ENCODE peak calls at places on chromosomes 11 and 22, in five cellular contexts. V is ovary, M is cardiac muscle cell, X is dorsolateral prefrontal cortex, H is GM12865. G is an unnamed sample.

GRCh38 chr11:71484248-71485062 is 31.5 kb downstream of the NADSYN1 start:
- DNase-seq in V (no peak), M (no peak), X (no peak), H (no peak), G (no peak)

GRCh38 chr11:112363527-112363926 is 102.9 kb upstream of the PLET1 start:
- DNase-seq in V (no peak), M (no peak), X (no peak), H (no peak), G (no peak)

GRCh38 chr11:2072551-2073261 is 66.5 kb downstream of the IGF2 start:
- DNase-seq in V (no peak), M (no peak), X (no peak), H (no peak), G (no peak)

GRCh38 chr11:11163256-11163655 is 189.8 kb downstream of the CSNK2A3 start:
- DNase-seq in V (no peak), M (no peak), X (no peak), H (no peak), G (no peak)

GRCh38 chr11:119298726-119299125 is 18.2 kb downstream of the MCAM start:
- DNase-seq in V (no peak), M (no peak), X (peak), H (no peak), G (no peak)

GRCh38 chr11:79249341-79249993 is 191.4 kb downstream of the TENM4 start:
- DNase-seq in V (no peak), M (no peak), X (no peak), H (no peak), G (no peak)

GRCh38 chr22:26168199-26168915 is 905 bp upstream of the SEZ6L start:
- DNase-seq in V (no peak), M (no peak), X (peak), H (no peak), G (no peak)

GRCh38 chr11:3626250-3626960 is 15.4 kb downstream of the ART5 start:
- DNase-seq in V (no peak), M (no peak), X (no peak), H (no peak), G (no peak)

GRCh38 chr11:116276051-116277044 is 496.4 kb downstream of the BUD13 start:
- DNase-seq in V (peak), M (peak), X (peak), H (peak), G (peak)

GRCh38 chr11:62911137-62912130 is 9.7 kb downstream of the CHRM1 start:
- DNase-seq in V (no peak), M (no peak), X (no peak), H (no peak), G (peak)

GRCh38 chr22:37259540-37260029 is 15.5 kb upstream of the RAC2 start:
- DNase-seq in V (no peak), M (peak), X (no peak), H (no peak), G (peak)

GRCh38 chr11:134678152-134678551 is 266.1 kb upstream of the B3GAT1 start:
- DNase-seq in V (no peak), M (no peak), X (no peak), H (no peak), G (no peak)

GRCh38 chr11:125086633-125087296 is 23.7 kb downstream of the SLC37A2 start:
- DNase-seq in V (no peak), M (no peak), X (no peak), H (no peak), G (no peak)

GRCh38 chr22:42920101-42920820 is 63.2 kb upstream of the ARFGAP3 start:
- DNase-seq in V (no peak), M (no peak), X (no peak), H (no peak), G (no peak)

GRCh38 chr22:40215266-40215665 is 37.5 kb downstream of the TNRC6B start:
- DNase-seq in V (no peak), M (no peak), X (peak), H (no peak), G (no peak)

GRCh38 chr11:4095509-4096230 is 1.1 kb downstream of the RRM1 start:
- DNase-seq in V (no peak), M (no peak), X (no peak), H (peak), G (peak)

GRCh38 chr11:72812968-72813739 is 1.1 kb upstream of the ATG16L2 start:
- DNase-seq in V (peak), M (peak), X (no peak), H (peak), G (peak)

GRCh38 chr11:13216019-13217006 is 61.3 kb upstream of the BMAL1 start:
- DNase-seq in V (no peak), M (no peak), X (no peak), H (no peak), G (no peak)

GRCh38 chr22:31630331-31631329 is 31.4 kb downstream of the PISD start:
- DNase-seq in V (peak), M (peak), X (peak), H (peak), G (peak)

GRCh38 chr11:14203392-14203791 is 155.6 kb downstream of the RRAS2 start:
- DNase-seq in V (no peak), M (no peak), X (no peak), H (no peak), G (no peak)

GRCh38 chr11:119626197-119626909 is 102.6 kb downstream of the NECTIN1 start:
- DNase-seq in V (no peak), M (no peak), X (no peak), H (no peak), G (no peak)

GRCh38 chr22:29315286-29316195 is at the start of gene RASL10A:
- DNase-seq in V (no peak), M (peak), X (no peak), H (no peak), G (no peak)

GRCh38 chr11:62398011-62398994 is 20.5 kb upstream of the SCGB1A1 start:
- DNase-seq in V (peak), M (no peak), X (no peak), H (no peak), G (peak)

GRCh38 chr11:111359223-111360149 is 19.6 kb downstream of the POU2AF1 start:
- DNase-seq in V (no peak), M (no peak), X (no peak), H (peak), G (no peak)

GRCh38 chr11:94658386-94658785 is 91.2 kb downstream of the PIWIL4 start:
- DNase-seq in V (no peak), M (no peak), X (no peak), H (no peak), G (no peak)

GRCh38 chr11:17014774-17015638 is 792 bp upstream of the PLEKHA7 start:
- DNase-seq in V (no peak), M (peak), X (no peak), H (peak), G (peak)

GRCh38 chr22:48488149-48488551 is 1339.5 kb downstream of the BRD1 start:
- DNase-seq in V (no peak), M (no peak), X (peak), H (no peak), G (no peak)

GRCh38 chr11:117940736-117941135 is 11.5 kb upstream of the TMPRSS13 start:
- DNase-seq in V (no peak), M (no peak), X (no peak), H (no peak), G (no peak)

GRCh38 chr11:9247863-9248262 is 17.3 kb downstream of the DENND5A start:
- DNase-seq in V (no peak), M (no peak), X (no peak), H (no peak), G (no peak)

GRCh38 chr11:70016666-70017347 is 61.3 kb upstream of the ANO1 start:
- DNase-seq in V (no peak), M (no peak), X (no peak), H (no peak), G (no peak)

GRCh38 chr11:392102-392777 is 1.8 kb upstream of the PKP3 start:
- DNase-seq in V (no peak), M (no peak), X (no peak), H (no peak), G (no peak)

GRCh38 chr11:67354314-67355022 is 1.1 kb upstream of the POLD4 start:
- DNase-seq in V (peak), M (no peak), X (no peak), H (no peak), G (no peak)
- H3K4me3 ChIP-seq in V (peak), M (peak), X (no peak), H (peak), G (no peak)

DNA sequence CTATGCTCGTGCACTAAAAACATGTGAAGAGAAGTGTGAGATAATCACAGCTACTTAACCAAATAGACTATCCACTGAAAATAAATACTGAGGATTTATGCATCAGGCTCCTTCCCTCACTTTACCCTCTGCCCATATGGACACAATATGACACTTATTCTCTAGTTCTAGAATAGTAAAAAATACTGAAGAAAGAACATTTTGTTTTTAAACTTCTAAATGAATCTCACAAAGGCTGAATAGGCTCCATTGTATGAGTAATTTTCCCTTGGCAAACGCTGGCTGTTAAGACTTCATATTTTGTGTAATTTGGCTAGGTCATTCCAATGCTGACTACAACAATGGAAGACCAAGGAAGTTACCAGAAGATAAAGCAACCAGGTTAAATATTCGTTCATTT is 9.9 kb downstream of the HPS5 start:
- DNase-seq in V (no peak), M (no peak), X (no peak), H (no peak), G (no peak)
- H3K4me3 ChIP-seq in V (no peak), M (no peak), X (no peak), H (no peak), G (no peak)

DNA sequence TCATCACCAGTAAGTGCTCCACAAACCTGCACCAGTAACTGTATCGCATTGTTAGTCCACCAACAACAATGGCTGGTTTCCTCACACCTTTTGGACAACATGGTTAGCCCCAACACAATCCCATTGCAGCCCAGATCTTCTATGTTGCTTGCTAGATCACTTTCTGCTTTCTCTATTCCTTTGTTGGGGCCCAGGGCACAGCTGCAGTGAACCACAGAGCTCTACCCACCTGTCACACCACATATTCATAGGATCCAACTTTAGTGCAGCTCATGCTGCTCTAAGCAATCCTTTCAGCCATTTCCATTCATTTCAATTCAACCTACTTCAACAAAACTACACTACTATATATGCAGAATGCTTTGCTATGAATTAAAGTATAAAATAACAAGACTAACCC is 364.3 kb downstream of the DCDC1 start:
- DNase-seq in V (no peak), M (no peak), X (no peak), H (no peak), G (no peak)
- H3K4me3 ChIP-seq in V (no peak), M (no peak), X (no peak), H (no peak), G (no peak)

GRCh38 chr11:57596266-57596885 is 1.1 kb upstream of the SERPING1 start:
- DNase-seq in V (no peak), M (no peak), X (no peak), H (no peak), G (no peak)
- H3K4me3 ChIP-seq in V (no peak), M (no peak), X (no peak), H (no peak), G (no peak)

DNA sequence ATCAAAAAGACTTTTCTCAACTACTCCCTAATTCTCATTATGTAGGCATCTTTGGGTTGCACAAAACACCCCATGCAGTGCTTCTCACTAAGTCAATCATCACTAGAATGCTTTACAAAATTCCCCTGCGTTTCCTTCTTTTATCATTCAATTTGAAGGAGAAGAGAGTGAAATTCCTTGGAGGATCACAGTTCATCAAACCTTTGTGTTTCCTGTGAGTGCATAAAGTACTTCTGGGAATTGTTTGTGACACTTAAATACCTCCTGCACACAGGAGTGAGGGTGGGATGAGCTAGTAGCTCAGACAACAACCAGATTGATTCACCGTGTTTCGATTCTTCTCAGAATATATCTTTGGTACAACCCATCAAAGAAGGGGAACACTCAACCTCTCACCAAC is 3.7 kb upstream of the OR5AR1 start:
- DNase-seq in V (no peak), M (no peak), X (no peak), H (no peak), G (no peak)
- H3K4me3 ChIP-seq in V (no peak), M (no peak), X (no peak), H (no peak), G (no peak)

GRCh38 chr11:67432655-67433349 is 4.5 kb downstream of the RPS6KB2 start:
- DNase-seq in V (no peak), M (no peak), X (no peak), H (no peak), G (no peak)

GRCh38 chr11:67429038-67429668 is 859 bp downstream of the RPS6KB2 start:
- DNase-seq in V (no peak), M (no peak), X (no peak), H (no peak), G (no peak)

GRCh38 chr11:67428052-67429001 is at the start of gene RPS6KB2:
- DNase-seq in V (peak), M (peak), X (peak), H (peak), G (peak)

GRCh38 chr11:67431346-67432249 is 3.3 kb downstream of the RPS6KB2 start:
- DNase-seq in V (no peak), M (no peak), X (no peak), H (no peak), G (no peak)

GRCh38 chr11:67429722-67430121 is 1.4 kb downstream of the RPS6KB2 start:
- DNase-seq in V (no peak), M (no peak), X (no peak), H (no peak), G (no peak)
- H3K4me3 ChIP-seq in V (no peak), M (no peak), X (peak), H (no peak), G (no peak)

GRCh38 chr11:102453286-102453797 is 777 bp upstream of the TMEM123 start:
- DNase-seq in V (no peak), M (no peak), X (no peak), H (no peak), G (peak)

GRCh38 chr11:102452461-102453285 is at the start of gene TMEM123:
- DNase-seq in V (peak), M (peak), X (peak), H (peak), G (peak)

GRCh38 chr11:102456381-102456780 is 3.8 kb upstream of the TMEM123 start:
- DNase-seq in V (no peak), M (no peak), X (no peak), H (no peak), G (no peak)

GRCh38 chr11:102451693-102452460 is 688 bp downstream of the TMEM123 start:
- DNase-seq in V (peak), M (peak), X (peak), H (peak), G (peak)

DNA sequence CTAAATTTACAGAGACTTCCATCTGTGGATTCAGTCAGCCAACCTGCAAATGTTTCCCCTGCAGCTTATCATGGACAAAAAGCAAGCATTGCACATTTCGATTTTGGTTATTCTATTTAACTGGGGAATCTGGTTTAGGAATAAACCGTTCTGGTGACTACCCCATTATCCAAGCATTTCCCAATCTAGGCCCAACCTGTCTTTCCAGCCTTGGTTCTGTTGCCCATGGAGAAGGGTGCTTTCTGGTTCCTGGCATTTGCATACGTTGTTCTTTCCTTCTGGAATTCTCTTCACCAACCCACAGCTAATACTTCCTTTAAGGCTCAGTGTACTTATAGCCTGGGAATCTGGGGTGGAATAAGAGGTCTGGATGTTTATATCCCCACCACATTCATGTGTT is 1.4 kb upstream of the TMEM123 start:
- DNase-seq in V (no peak), M (no peak), X (no peak), H (no peak), G (no peak)
- H3K4me3 ChIP-seq in V (no peak), M (no peak), X (no peak), H (no peak), G (no peak)

DNA sequence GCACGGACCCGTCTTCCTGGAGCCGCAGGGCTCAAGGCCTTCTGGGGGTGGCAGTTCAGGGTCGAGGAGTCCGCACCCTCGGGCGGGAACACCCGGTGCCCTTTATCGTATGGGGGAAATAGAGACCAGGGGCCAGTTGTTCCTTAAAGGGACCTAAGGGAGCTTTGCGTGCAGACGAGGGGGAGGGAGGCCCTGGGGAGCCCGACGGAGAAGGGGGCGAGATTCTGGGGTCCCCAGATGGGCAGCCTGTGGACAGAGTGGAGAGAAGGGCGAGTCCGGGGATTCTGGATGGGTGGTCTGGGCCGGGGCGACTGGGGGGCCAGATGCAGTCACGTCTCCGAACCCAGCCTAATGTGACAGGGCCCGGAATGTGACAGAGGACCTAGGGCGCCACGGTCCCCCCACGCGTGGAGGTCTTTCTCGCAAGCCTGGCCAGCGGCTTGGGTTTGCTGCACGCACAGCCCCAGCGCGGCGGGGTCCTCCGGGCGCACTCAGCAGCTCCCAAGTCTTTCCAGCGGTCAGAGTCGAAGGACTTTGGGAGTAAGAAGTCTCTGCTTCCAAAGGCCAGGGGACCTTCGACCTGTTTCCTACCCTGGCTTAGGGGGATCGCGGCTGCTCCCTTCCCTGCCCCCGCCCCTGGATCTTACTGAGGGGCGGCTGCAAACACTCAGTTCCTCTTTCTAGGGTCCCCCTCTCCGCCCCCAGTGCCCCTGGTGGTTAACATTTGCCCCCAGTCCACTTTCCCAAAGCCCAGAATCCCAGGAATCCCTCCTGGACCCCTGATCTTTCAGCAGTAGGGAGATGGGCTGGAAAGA is 542 bp downstream of the TUBA8 start:
- DNase-seq in V (no peak), M (no peak), X (peak), H (no peak), G (no peak)
- H3K4me3 ChIP-seq in V (peak), M (peak), X (peak), H (peak), G (no peak)

G was measured in Jurkat, Clone E6-1.